ENCODE peak calls at places on chromosome 15, in seven cellular contexts. G, H, I, R, X, Z and N are unnamed samples.

GRCh38 chr15:24823473-24823872 is 131.3 kb upstream of the SNRPN start:
- DNase-seq in Z (no peak), R (no peak), X (no peak), H (no peak), I (no peak), G (no peak), N (no peak)

GRCh38 chr15:56042031-56042430 is 48.6 kb upstream of the NEDD4 start:
- DNase-seq in I (no peak), X (peak; percentile 29), G (no peak), R (no peak), H (no peak), Z (no peak), N (no peak)

GRCh38 chr15:73897441-73898261 is 24.3 kb downstream of the TBC1D21 start:
- DNase-seq in I (peak; percentile 97), R (peak; percentile 57), G (peak; percentile 31), X (peak; percentile 96), H (peak; percentile 79), Z (peak; percentile 62), N (peak; percentile 23)

GRCh38 chr15:71414778-71415177 is 299.5 kb downstream of the THSD4 start:
- DNase-seq in G (no peak), R (no peak), I (no peak), H (no peak), Z (no peak), X (no peak), N (no peak)

GRCh38 chr15:49380912-49381311 is 42.1 kb upstream of the FGF7 start:
- DNase-seq in X (peak; percentile 1), I (no peak), G (no peak), Z (no peak), R (no peak), H (no peak), N (no peak)

GRCh38 chr15:64813075-64813474 is 12.4 kb downstream of the PIF1 start:
- DNase-seq in X (peak; percentile 44), H (no peak), G (no peak), R (no peak), I (peak; percentile 11), Z (no peak), N (no peak)

GRCh38 chr15:91182096-91182495 is 82.0 kb downstream of the SV2B start:
- DNase-seq in H (no peak), X (no peak), I (no peak), Z (no peak), R (no peak), G (peak; percentile 75), N (no peak)

GRCh38 chr15:52069559-52069958 is 43.0 kb downstream of the BCL2L10 start:
- DNase-seq in R (no peak), I (no peak), Z (peak; percentile 42), G (no peak), X (no peak), H (no peak), N (no peak)

DNA sequence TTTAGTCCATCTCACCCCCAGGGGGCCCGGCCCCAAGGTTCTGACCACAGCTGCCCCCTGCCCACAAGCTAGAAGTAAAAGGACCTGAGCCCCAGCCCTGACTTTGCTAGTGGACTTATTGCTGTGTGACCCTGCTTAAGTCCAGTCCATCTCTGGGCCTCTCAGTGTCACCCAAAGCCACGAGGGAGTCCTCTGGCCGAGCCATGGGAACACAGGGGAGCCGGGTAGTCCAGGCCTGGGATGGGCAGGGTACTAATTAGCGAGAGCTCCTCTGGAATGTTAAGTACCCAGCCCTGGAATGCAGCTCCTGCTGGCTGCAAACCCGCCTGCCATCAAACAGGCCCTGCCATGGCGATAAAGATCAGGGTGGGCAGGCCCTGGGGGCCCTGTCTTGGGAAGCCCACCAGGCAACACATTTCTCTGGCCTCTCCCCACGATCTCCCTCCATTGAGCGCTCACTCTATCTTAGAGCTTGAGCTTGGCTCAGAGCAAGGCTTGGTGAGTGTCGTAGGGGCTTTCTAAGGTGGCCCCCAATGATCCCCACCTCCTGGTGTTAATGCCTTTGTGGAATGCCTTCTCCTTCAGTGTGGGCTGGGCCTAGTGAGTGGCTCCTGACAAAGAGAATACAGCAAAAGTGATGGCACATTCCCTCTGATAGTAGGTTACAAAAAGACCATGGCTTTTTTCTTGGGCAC is 133.0 kb downstream of the SMAD6 start:
- DNase-seq in X (no peak), I (no peak), H (peak; percentile 60), Z (no peak), G (no peak), R (no peak), N (no peak)
- H3K4me3 ChIP-seq in X (no peak overlapping the region), I (no peak overlapping the region), H (no peak overlapping the region), Z (no peak overlapping the region), G (no peak overlapping the region), R (no peak overlapping the region), N (no peak overlapping the region)

GRCh38 chr15:29759596-29759995 is 62.7 kb downstream of the TJP1 start:
- DNase-seq in I (no peak), Z (no peak), X (no peak), G (no peak), H (no peak), R (no peak), N (no peak)
- H3K36me3 ChIP-seq in I (peaks cover 36% of the 10 kb centered on the region), Z (peaks cover 4% of the 10 kb centered on the region), X (peaks cover 27% of the 10 kb centered on the region), G (no peaks in the 10 kb centered on the region), H (peaks cover 36% of the 10 kb centered on the region), R (no peaks in the 10 kb centered on the region), N (no peaks in the 10 kb centered on the region)

GRCh38 chr15:87597346-87598052 is 659.0 kb downstream of the NTRK3 start:
- DNase-seq in Z (no peak), X (no peak), I (no peak), R (peak; percentile 57), G (no peak), H (no peak), N (no peak)
- H3K4me3 ChIP-seq in Z (no peak overlapping the region), X (no peak overlapping the region), I (no peak overlapping the region), R (peak overlapping the region; percentile 0), G (no peak overlapping the region), H (no peak overlapping the region), N (no peak overlapping the region)

DNA sequence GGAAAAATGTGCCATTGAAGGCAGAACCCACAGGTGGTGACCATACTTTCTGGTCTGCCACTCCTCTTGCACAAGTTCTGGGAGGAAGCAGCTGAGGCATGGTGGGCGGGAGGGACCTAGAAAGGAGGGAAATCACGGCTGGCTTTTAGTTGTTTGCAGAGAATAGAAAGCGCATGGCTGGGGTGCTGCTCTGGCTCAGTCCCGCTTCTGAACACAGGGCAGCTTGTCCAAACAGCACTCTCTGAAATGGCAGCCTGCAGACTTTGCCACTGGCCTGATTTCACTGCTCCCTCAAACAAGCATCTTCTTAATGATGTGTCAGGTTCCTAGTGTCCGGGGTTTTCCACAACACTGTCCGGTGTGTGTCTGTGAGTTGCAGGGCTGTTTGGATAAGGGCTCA is 76.7 kb downstream of the AAGAB start:
- DNase-seq in G (no peak), R (no peak), X (peak; percentile 83), Z (no peak), I (peak; percentile 46), H (peak; percentile 43), N (no peak)
- H3K36me3 ChIP-seq in G (no peaks in the 10 kb centered on the region), R (peaks cover 17% of the 10 kb centered on the region), X (peaks cover 79% of the 10 kb centered on the region), Z (peaks cover 8% of the 10 kb centered on the region), I (peaks cover 28% of the 10 kb centered on the region), H (peaks cover 18% of the 10 kb centered on the region), N (peaks cover 6% of the 10 kb centered on the region)

DNA sequence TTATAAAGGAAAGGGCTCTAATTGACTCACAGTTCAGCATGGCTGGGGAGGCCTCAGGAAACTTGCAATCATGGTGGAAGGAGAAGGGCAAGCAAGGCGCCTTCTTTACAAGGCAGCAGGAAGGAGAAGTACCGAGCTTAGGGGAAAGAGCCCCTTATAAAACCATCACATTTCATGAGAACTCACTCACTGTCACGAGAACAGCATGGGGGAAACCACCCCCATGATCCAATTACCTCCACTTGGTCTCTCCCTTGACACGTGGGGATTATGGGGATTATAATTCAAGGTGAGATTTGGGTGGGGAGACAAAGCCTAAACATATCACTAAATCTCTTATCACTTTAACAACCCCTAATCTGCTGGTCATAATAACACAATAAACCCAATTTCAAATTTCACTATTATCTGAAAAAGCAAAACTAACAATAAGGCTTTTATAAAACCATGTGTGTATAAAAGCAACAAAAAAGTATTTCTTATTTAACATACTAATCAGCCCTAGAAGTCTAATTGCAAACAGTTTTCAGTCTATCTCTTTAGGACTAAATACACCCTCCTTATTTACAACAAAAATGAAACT is 43.2 kb downstream of the SCAPER start:
- DNase-seq in H (no peak), I (no peak), X (no peak), R (no peak), Z (no peak), G (no peak), N (no peak)
- H3K4me3 ChIP-seq in H (no peak overlapping the region), I (no peak overlapping the region), X (no peak overlapping the region), R (no peak overlapping the region), Z (no peak overlapping the region), G (no peak overlapping the region), N (no peak overlapping the region)

GRCh38 chr15:46110755-46111154 is 475.9 kb downstream of the SQOR start:
- DNase-seq in H (no peak), G (no peak), R (no peak), X (no peak), Z (no peak), I (no peak), N (no peak)

GRCh38 chr15:46111730-46112129 is 476.9 kb downstream of the SQOR start:
- DNase-seq in I (no peak), X (no peak), G (no peak), Z (no peak), H (no peak), R (no peak), N (no peak)
- H3K36me3 ChIP-seq in I (no peaks in the 10 kb centered on the region), X (no peaks in the 10 kb centered on the region), G (no peaks in the 10 kb centered on the region), Z (no peaks in the 10 kb centered on the region), H (no peaks in the 10 kb centered on the region), R (no peaks in the 10 kb centered on the region), N (no peaks in the 10 kb centered on the region)